ENCODE peak calls at places on chromosomes 11 and 22, in five cellular contexts. R is CD4-positive, alpha-beta T cell; E is sciatic nerve; G is DMS79 treated with DMSO at 0.1 percent for 48 hours; U is HL-60. F is an unnamed sample.

GRCh38 chr11:120168108-120168959 is 30.4 kb upstream of the TRIM29 start:
- DNase-seq in R (peak), E (peak), G (no peak), U (no peak), F (no peak)

GRCh38 chr11:75350743-75351540 is 519 bp downstream of the ARRB1 start:
- DNase-seq in R (peak), E (no peak), G (no peak), U (peak), F (peak)

GRCh38 chr11:47667555-47667954 is 25.2 kb upstream of the MTCH2 start:
- DNase-seq in R (no peak), E (no peak), G (no peak), U (no peak), F (no peak)

GRCh38 chr22:50700387-50701075 is 27.9 kb downstream of the SHANK3 start:
- DNase-seq in R (no peak), E (peak), G (no peak), U (no peak), F (no peak)

GRCh38 chr11:132943737-132944556 is 588.4 kb downstream of the OPCML start:
- DNase-seq in R (no peak), E (peak), G (no peak), U (no peak), F (no peak)

GRCh38 chr11:35526370-35526792 is 965 bp upstream of the PAMR1 start:
- DNase-seq in R (no peak), E (no peak), G (no peak), U (no peak), F (no peak)

GRCh38 chr11:64340671-64341335 is 799 bp downstream of the CCDC88B start:
- DNase-seq in R (peak), E (peak), G (no peak), U (peak), F (peak)

GRCh38 chr11:128409476-128409875 is 177.9 kb downstream of the ETS1 start:
- DNase-seq in R (no peak), E (no peak), G (no peak), U (no peak), F (no peak)

GRCh38 chr22:47452184-47452583 is 689.7 kb downstream of the TBC1D22A start:
- DNase-seq in R (no peak), E (no peak), G (no peak), U (peak), F (no peak)

GRCh38 chr11:7600205-7600775 is 73.0 kb downstream of the CYB5R2 start:
- DNase-seq in R (no peak), E (peak), G (peak), U (peak), F (no peak)

GRCh38 chr22:50059185-50059880 is 1.2 kb upstream of the TTLL8 start:
- DNase-seq in R (no peak), E (no peak), G (no peak), U (no peak), F (no peak)

GRCh38 chr11:13054278-13054677 is 45.2 kb downstream of the RASSF10 start:
- DNase-seq in R (no peak), E (no peak), G (no peak), U (no peak), F (no peak)

GRCh38 chr22:45880732-45881523 is 96.0 kb downstream of the WNT7B start:
- DNase-seq in R (no peak), E (peak), G (no peak), U (no peak), F (no peak)

GRCh38 chr11:46513934-46514342 is 79.9 kb downstream of the AMBRA1 start:
- DNase-seq in R (no peak), E (peak), G (peak), U (no peak), F (no peak)

GRCh38 chr22:41966607-41967240 is 2.5 kb upstream of the SEPTIN3 start:
- DNase-seq in R (no peak), E (no peak), G (peak), U (peak), F (no peak)

GRCh38 chr11:124915541-124916369 is 3.3 kb upstream of the HEPN1 start:
- DNase-seq in R (no peak), E (no peak), G (no peak), U (no peak), F (no peak)

GRCh38 chr11:73292481-73292880 is 15.6 kb upstream of the ARHGEF17 start:
- DNase-seq in R (no peak), E (no peak), G (no peak), U (no peak), F (no peak)

GRCh38 chr22:28207281-28208030 is 288.4 kb upstream of the PITPNB start:
- DNase-seq in R (no peak), E (no peak), G (no peak), U (no peak), F (no peak)

GRCh38 chr11:57792060-57792541 is 30.5 kb downstream of the CTNND1 start:
- DNase-seq in R (peak), E (peak), G (no peak), U (peak), F (peak)

GRCh38 chr11:36578458-36578857 is 10.7 kb downstream of the RAG1 start:
- DNase-seq in R (no peak), E (no peak), G (no peak), U (no peak), F (no peak)

GRCh38 chr22:22761963-22762772 is 117.8 kb downstream of the GGTLC2 start:
- DNase-seq in R (no peak), E (no peak), G (no peak), U (no peak), F (no peak)

GRCh38 chr11:96112192-96113099 is 188.5 kb upstream of the MTMR2 start:
- DNase-seq in R (no peak), E (no peak), G (no peak), U (no peak), F (no peak)

GRCh38 chr11:119479685-119480275 is 56.8 kb upstream of the THY1 start:
- DNase-seq in R (no peak), E (no peak), G (no peak), U (no peak), F (no peak)

GRCh38 chr22:45067731-45068130 is 57.9 kb upstream of the PHF21B start:
- DNase-seq in R (no peak), E (no peak), G (no peak), U (no peak), F (no peak)

GRCh38 chr11:19984048-19984742 is 176.1 kb downstream of the DBX1 start:
- DNase-seq in R (no peak), E (no peak), G (no peak), U (no peak), F (no peak)

GRCh38 chr11:449889-450808 is at the start of gene PTDSS2:
- DNase-seq in R (peak), E (peak), G (peak), U (peak), F (peak)

GRCh38 chr11:60118333-60118732 is 29.9 kb downstream of the MS4A2 start:
- DNase-seq in R (no peak), E (no peak), G (no peak), U (no peak), F (no peak)

GRCh38 chr11:69674267-69674885 is 777 bp downstream of the LTO1 start:
- DNase-seq in R (no peak), E (peak), G (no peak), U (no peak), F (no peak)

GRCh38 chr11:17572791-17573460 is 25.9 kb downstream of the OTOG start:
- DNase-seq in R (no peak), E (peak), G (no peak), U (no peak), F (no peak)